ENCODE peak calls at places on chromosome 5, in ten cellular contexts. I, Y, D, K, R, V, U, W, E and B are unnamed samples.

GRCh38 chr5:23412011-23412410 is 95.4 kb upstream of the PRDM9 start:
- DNase-seq in D (peak), K (no peak), E (no peak), I (no peak), U (no peak), V (no peak), R (no peak), Y (no peak), W (no peak), B (no peak)

GRCh38 chr5:158979749-158980521 is 119.8 kb downstream of the EBF1 start:
- DNase-seq in K (no peak), Y (no peak), W (no peak), E (peak), I (no peak), D (peak), V (peak), R (peak), U (peak), B (no peak)

GRCh38 chr5:32928761-32929160 is 217.6 kb downstream of the NPR3 start:
- DNase-seq in K (no peak), R (no peak), D (no peak), I (no peak), W (no peak), U (no peak), E (no peak), V (peak), Y (no peak), B (no peak)

GRCh38 chr5:32955814-32956213 is 244.7 kb downstream of the NPR3 start:
- DNase-seq in D (no peak), V (no peak), W (no peak), Y (no peak), E (no peak), U (no peak), R (no peak), K (no peak), I (no peak), B (no peak)

GRCh38 chr5:51696122-51696521 is 312.9 kb downstream of the ISL1 start:
- DNase-seq in U (no peak), D (no peak), R (no peak), I (no peak), V (no peak), E (no peak), K (no peak), W (no peak), Y (no peak), B (no peak)

GRCh38 chr5:149220750-149221149 is 50.9 kb upstream of the AFAP1L1 start:
- DNase-seq in K (no peak), W (no peak), U (no peak), R (no peak), Y (no peak), I (no peak), D (no peak), V (no peak), E (no peak), B (no peak)

GRCh38 chr5:168974081-168974480 is 326.9 kb downstream of the SLIT3 start:
- DNase-seq in I (no peak), W (no peak), D (no peak), R (no peak), K (no peak), U (no peak), E (no peak), V (peak), Y (no peak), B (no peak)

GRCh38 chr5:123450641-123451421 is 27.6 kb upstream of the CEP120 start:
- DNase-seq in K (no peak), I (no peak), Y (no peak), E (no peak), R (peak), U (no peak), V (no peak), D (no peak), W (no peak), B (no peak)

GRCh38 chr5:14675865-14676300 is 11.4 kb downstream of the OTULIN start:
- DNase-seq in D (no peak), E (no peak), K (no peak), W (no peak), U (no peak), I (no peak), Y (no peak), R (no peak), V (no peak), B (no peak)

GRCh38 chr5:147635882-147636531 is 126.1 kb upstream of the DPYSL3 start:
- DNase-seq in I (no peak), R (no peak), E (no peak), K (no peak), U (no peak), V (no peak), W (no peak), Y (no peak), D (no peak), B (no peak)

GRCh38 chr5:141800629-141801028 is 77.6 kb downstream of the PCDH1 start:
- DNase-seq in D (no peak), V (no peak), I (peak), W (no peak), U (no peak), E (no peak), R (no peak), Y (no peak), K (no peak), B (no peak)

GRCh38 chr5:59103303-59103702 is 520.4 kb downstream of the RAB3C start:
- DNase-seq in R (no peak), U (no peak), V (no peak), D (no peak), E (no peak), K (no peak), I (no peak), Y (no peak), W (no peak), B (no peak)

GRCh38 chr5:132500244-132500930 is 9.8 kb upstream of the IRF1 start:
- DNase-seq in W (no peak), I (no peak), Y (no peak), V (no peak), R (no peak), D (no peak), K (peak), E (peak), U (peak), B (no peak)

GRCh38 chr5:12110629-12111028 is 206.4 kb upstream of the CTNND2 start:
- DNase-seq in I (no peak), W (peak), U (no peak), D (no peak), R (no peak), K (no peak), Y (no peak), E (no peak), V (no peak), B (no peak)

GRCh38 chr5:134511796-134512660 is 13.4 kb upstream of the JADE2 start:
- DNase-seq in K (no peak), V (peak), U (peak), R (peak), Y (peak), E (peak), D (peak), W (peak), I (no peak), B (no peak)

GRCh38 chr5:29134418-29134817 is 2059.1 kb upstream of the CDH6 start:
- DNase-seq in W (no peak), E (no peak), K (no peak), D (no peak), R (no peak), Y (no peak), I (no peak), U (no peak), V (no peak), B (no peak)

GRCh38 chr5:140828402-140828737 is 610 bp downstream of the PCDHA6 start:
- DNase-seq in W (no peak), D (no peak), R (no peak), K (no peak), I (no peak), E (no peak), U (no peak), V (no peak), Y (no peak), B (no peak)

GRCh38 chr5:124297826-124298225 is 448.6 kb downstream of the ZNF608 start:
- DNase-seq in E (no peak), V (no peak), D (no peak), Y (no peak), W (no peak), U (no peak), K (no peak), R (no peak), I (no peak), B (no peak)

GRCh38 chr5:133839090-133839489 is 129.3 kb downstream of the C5orf15 start:
- DNase-seq in D (no peak), E (no peak), I (no peak), K (no peak), R (no peak), U (no peak), Y (no peak), W (no peak), V (no peak), B (no peak)

GRCh38 chr5:80755634-80756033 is 100.9 kb upstream of the DHFR start:
- DNase-seq in V (peak), E (no peak), I (no peak), W (no peak), D (no peak), U (no peak), K (no peak), Y (no peak), R (no peak), B (no peak)

GRCh38 chr5:10009802-10010201 is 239.9 kb downstream of the ATPSCKMT start:
- DNase-seq in Y (no peak), R (no peak), I (no peak), K (no peak), V (peak), U (no peak), W (no peak), E (no peak), D (peak), B (no peak)

DNA sequence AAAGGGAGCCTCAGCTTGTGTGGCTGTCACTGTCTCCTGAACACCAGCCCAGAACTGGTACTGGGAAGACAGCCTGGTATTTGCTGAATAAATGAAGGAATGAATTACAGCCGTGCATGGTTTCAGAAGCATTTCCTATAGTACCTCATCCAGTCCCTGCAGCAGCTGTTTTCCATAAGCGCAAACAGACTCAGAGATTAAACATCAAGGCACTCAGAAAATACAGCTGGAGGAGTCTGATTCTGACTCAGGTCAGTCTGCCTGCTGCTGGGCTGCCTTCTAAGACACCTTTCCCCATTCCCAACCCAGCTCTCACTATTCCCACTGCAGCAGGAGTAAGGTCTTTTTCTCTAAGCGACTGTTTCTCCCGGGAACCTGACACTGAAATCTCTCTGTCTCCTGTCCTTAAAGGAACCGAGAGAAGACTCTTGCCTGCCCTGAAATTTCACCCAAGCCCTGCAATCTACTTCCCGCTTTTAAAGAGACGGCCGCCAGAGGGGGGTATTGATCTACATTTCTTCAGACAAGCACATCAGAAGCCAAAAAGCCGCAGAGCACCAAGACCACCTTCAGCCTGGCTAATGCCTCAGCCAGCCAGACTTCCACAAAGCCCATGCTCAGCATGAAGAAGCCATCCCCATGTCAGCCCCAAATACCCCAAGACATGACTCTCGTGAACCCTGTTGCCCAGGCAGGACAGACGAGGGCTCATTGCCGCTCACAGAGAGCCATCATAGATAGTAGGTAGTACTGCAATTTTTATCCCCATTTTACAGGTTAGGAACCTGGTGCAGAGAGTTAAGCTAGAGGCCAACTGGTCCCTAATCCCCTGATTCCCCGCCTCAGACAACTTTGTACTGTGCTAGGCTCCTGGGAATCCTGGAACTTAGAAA is 5.4 kb upstream of the FOXI1 start:
- DNase-seq in W (peak), V (peak), D (peak), E (peak), I (peak), Y (no peak), U (peak), K (no peak), R (peak), B (peak)
- TF ChIP-seq CTCF in W (peak), V (peak), D (peak), E (peak), I (peak), Y (peak), U (peak), K (peak), R (peak), B (peak)

DNA sequence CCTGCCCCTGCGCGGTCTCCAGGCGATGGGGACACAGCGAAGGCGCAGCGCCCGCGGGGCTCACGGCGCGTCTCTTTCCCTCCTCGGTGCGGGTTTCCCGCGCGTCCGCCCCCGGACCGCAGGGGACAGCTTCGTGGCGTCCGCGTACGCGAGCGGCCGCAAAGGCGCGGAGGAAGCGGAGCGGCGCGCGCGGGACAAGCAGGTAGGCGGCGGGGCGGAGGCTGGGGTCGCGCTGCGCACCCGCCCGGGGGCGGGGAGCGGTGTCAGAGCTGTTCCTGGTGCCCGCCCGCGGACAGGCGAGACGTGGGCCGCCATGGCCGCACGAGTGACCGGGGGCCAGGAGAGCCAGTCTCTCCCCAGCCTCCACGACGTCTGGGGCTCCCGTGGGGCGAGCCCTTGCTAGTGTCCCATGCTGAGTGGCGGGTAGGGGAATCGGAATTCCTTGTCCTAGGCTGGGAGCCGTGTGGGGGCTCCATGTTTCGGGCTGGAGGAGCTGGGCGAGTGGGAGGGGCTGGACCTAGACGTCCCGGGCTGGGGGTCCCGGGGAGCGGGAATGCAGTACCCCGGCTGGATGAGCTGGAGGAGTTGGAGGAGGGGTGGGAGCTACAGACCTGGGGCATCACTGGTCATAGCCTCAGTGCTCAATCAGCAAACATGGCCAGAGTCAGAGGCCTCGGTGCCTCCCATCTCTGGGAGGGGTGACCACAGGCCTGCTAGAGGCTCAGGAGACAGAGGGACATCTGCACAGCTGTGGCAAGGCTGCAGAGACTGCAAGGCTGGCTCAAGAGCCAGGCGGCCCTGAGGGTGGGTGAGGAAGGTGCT is 968 bp downstream of the NKD2 start:
- DNase-seq in R (no peak), I (no peak), K (no peak), W (no peak), V (no peak), E (peak), Y (no peak), D (no peak), U (no peak), B (no peak)
- H3K4me3 ChIP-seq in R (no peak), I (peak), K (peak), W (peak), V (no peak), E (peak), Y (no peak), D (peak), U (peak), B (no peak)

DNA sequence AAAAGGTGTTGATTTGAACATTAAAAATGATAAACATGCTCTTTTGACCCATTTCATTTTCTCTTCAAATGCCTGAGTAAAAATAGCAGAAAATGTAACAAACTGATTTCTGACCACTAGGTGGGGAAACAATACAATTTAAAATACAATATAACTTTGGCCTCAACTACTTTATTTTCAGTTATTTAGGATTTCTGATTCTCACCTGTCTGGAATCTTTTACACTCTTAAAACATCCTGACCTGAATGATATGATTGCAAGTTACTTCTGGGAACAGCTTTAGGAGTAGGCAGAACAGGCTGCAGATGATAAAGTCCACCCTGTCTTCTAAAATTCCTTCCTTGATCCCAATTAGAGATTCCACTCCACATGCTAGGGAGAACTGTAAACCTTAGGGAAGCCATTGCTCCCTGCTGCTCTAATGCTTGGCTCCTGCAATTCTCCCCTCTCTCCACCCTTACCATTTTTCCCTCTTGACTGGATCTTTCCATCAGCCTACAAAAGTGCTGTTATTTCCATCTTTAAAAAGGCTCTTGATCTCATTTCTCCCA is 70.3 kb downstream of the FYB1 start:
- DNase-seq in W (peak), E (no peak), R (no peak), I (no peak), Y (no peak), U (no peak), K (no peak), V (no peak), D (peak), B (no peak)
- TF ChIP-seq CTCF in W (peak), E (no peak), R (peak), I (peak), Y (peak), U (no peak), K (no peak), V (peak), D (peak), B (peak)

DNA sequence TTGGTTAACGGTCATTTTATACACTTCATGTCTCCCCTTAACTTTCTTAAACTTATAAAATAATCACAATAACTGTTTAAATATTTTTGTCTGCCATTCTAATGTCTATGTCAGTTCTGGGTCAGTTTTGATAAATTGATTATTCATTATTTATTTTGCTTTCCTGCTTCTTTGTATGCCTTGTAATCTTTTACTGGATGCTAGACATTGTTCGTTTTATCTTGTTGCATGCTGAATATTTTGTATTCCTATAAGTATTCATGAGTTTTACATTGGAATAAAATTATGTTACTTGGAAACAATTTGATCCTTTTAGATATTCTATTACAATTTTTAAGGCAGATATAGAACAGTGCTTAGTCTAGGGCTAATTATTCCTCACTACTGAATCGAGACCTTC is 952.0 kb downstream of the NR2F1-AS1 start:
- DNase-seq in I (no peak), V (no peak), D (no peak), E (no peak), Y (no peak), W (no peak), R (no peak), K (no peak), U (no peak), B (no peak)
- H3K4me3 ChIP-seq in I (no peak), V (no peak), D (no peak), E (no peak), Y (no peak), W (no peak), R (no peak), K (no peak), U (no peak), B (no peak)

DNA sequence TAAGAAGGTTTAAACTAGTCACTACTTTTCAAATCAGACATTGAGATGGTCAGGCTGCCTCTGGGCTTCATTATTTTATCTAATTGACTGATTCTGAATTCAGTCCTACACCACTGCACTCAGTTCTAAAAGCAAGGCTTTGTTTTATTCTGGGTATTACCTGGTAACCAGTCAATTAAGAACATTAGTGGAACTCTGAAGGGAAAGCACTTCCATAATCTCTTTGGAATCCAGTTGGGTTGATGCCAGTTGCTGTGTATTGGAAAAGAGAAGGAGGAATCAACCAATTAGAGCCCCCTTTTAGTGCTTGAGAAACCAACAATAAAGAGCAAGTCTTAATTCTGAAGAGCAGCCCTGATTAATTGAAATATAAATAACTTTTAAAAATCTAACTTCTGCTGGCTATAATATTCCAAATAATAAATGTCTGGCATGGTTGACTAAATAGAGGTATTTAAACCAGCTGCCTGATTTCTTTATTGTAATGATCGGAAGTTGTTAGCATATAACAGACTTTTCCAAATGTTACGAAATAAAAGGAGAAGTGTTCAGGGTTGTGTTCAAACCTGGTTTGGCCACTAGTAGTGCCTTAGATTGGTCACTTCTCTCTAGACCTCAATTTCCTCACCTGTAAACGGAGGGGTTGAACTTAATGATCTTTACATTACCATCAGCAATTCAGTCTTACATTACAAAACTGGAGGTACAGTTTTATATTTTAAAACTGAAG is 32.0 kb downstream of the CPEB4 start:
- DNase-seq in Y (no peak), D (peak), K (no peak), V (peak), E (no peak), U (no peak), R (peak), I (no peak), W (no peak), B (no peak)
- TF ChIP-seq CTCF in Y (no peak), D (peak), K (no peak), V (no peak), E (no peak), U (no peak), R (no peak), I (no peak), W (no peak), B (no peak)

GRCh38 chr5:153964201-153965101 is 74.3 kb downstream of the FAM114A2 start:
- DNase-seq in K (no peak), E (no peak), Y (no peak), U (no peak), D (no peak), R (no peak), I (no peak), W (no peak), V (no peak), B (no peak)
- H3K4me3 ChIP-seq in K (peak), E (no peak), Y (no peak), U (no peak), D (no peak), R (no peak), I (no peak), W (no peak), V (peak), B (no peak)